ENCODE peak calls at places on chromosomes 7 and 10, in five cellular contexts. R is A172, F is fibroblast of the conjunctiva, A is Calu3, M is GDM1. E is an unnamed sample.

GRCh38 chr10:84375011-84375410 is 46.6 kb downstream of the CCSER2 start:
- DNase-seq in R (peak), F (peak), A (peak), M (peak), E (peak)

GRCh38 chr10:28713626-28714352 is 36.5 kb downstream of the BAMBI start:
- DNase-seq in R (no peak), F (no peak), A (no peak), M (no peak), E (no peak)

GRCh38 chr7:130394421-130395188 is 14.3 kb downstream of the CPA1 start:
- DNase-seq in R (no peak), F (no peak), A (no peak), M (peak), E (no peak)

GRCh38 chr10:92544296-92544695 is 29.6 kb downstream of the IDE start:
- DNase-seq in R (peak), F (no peak), A (no peak), M (peak), E (no peak)

GRCh38 chr7:101960323-101960722 is 142.9 kb downstream of the CUX1 start:
- DNase-seq in R (no peak), F (no peak), A (no peak), M (no peak), E (no peak)

GRCh38 chr7:115097175-115097671 is 175.3 kb downstream of the MDFIC start:
- DNase-seq in R (peak), F (peak), A (peak), M (no peak), E (peak)

GRCh38 chr7:24737281-24737680 is 20.0 kb downstream of the GSDME start:
- DNase-seq in R (no peak), F (no peak), A (no peak), M (no peak), E (no peak)

GRCh38 chr10:114367041-114367675 is 37.1 kb downstream of the AFAP1L2 start:
- DNase-seq in R (peak), F (no peak), A (no peak), M (no peak), E (peak)

GRCh38 chr7:105990141-105990540 is 27.1 kb downstream of the CDHR3 start:
- DNase-seq in R (no peak), F (no peak), A (no peak), M (no peak), E (no peak)

GRCh38 chr10:1465421-1465902 is 271.9 kb downstream of the ADARB2 start:
- DNase-seq in R (no peak), F (no peak), A (no peak), M (no peak), E (no peak)

GRCh38 chr10:23364378-23364777 is 19.8 kb upstream of the C10orf67 start:
- DNase-seq in R (no peak), F (no peak), A (no peak), M (no peak), E (no peak)

GRCh38 chr7:37323912-37324430 is 124.7 kb downstream of the ELMO1 start:
- DNase-seq in R (no peak), F (no peak), A (no peak), M (no peak), E (no peak)

GRCh38 chr7:76296743-76297740 is 5.4 kb upstream of the HSPB1 start:
- DNase-seq in R (peak), F (peak), A (peak), M (no peak), E (no peak)

GRCh38 chr10:91798736-91799579 is 732 bp downstream of the TNKS2 start:
- DNase-seq in R (peak), F (peak), A (peak), M (no peak), E (peak)

GRCh38 chr7:28102778-28103177 is 77.8 kb downstream of the JAZF1 start:
- DNase-seq in R (peak), F (peak), A (no peak), M (no peak), E (peak)

GRCh38 chr7:99102361-99102760 is 41.5 kb downstream of the SMURF1 start:
- DNase-seq in R (no peak), F (no peak), A (no peak), M (no peak), E (no peak)

GRCh38 chr10:133058267-133059092 is 29.2 kb upstream of the ADGRA1 start:
- DNase-seq in R (no peak), F (no peak), A (no peak), M (peak), E (no peak)

GRCh38 chr10:123746927-123747326 is 80.8 kb downstream of the GPR26 start:
- DNase-seq in R (no peak), F (no peak), A (no peak), M (no peak), E (no peak)

GRCh38 chr10:5076615-5077014 is 17.6 kb upstream of the AKR1C3 start:
- DNase-seq in R (no peak), F (no peak), A (no peak), M (no peak), E (no peak)

GRCh38 chr10:91541481-91541880 is 91.4 kb downstream of the PPP1R3C start:
- DNase-seq in R (no peak), F (no peak), A (no peak), M (no peak), E (no peak)

GRCh38 chr10:113476673-113477072 is 76.2 kb upstream of the HABP2 start:
- DNase-seq in R (no peak), F (no peak), A (no peak), M (no peak), E (no peak)

GRCh38 chr7:42843209-42843800 is 68.6 kb downstream of the C7orf25 start:
- DNase-seq in R (peak), F (peak), A (peak), M (no peak), E (no peak)

GRCh38 chr7:22945584-22945983 is 68.3 kb downstream of the HYCC1 start:
- DNase-seq in R (no peak), F (peak), A (no peak), M (no peak), E (no peak)

GRCh38 chr10:14822879-14823755 is 14.7 kb downstream of the CDNF start:
- DNase-seq in R (peak), F (peak), A (peak), M (peak), E (peak)

GRCh38 chr10:133124357-133125211 is 35.4 kb upstream of the KNDC1 start:
- DNase-seq in R (no peak), F (no peak), A (peak), M (no peak), E (peak)

GRCh38 chr7:98254951-98255610 is 3.0 kb upstream of the TECPR1 start:
- DNase-seq in R (no peak), F (no peak), A (no peak), M (no peak), E (no peak)

GRCh38 chr7:83413831-83414230 is 235.1 kb downstream of the SEMA3E start:
- DNase-seq in R (no peak), F (no peak), A (no peak), M (no peak), E (no peak)

GRCh38 chr7:17625038-17625437 is 315.3 kb downstream of the SNX13 start:
- DNase-seq in R (peak), F (peak), A (no peak), M (no peak), E (peak)

GRCh38 chr7:149818536-149818840 is 19.7 kb upstream of the ZNF862 start:
- DNase-seq in R (no peak), F (no peak), A (no peak), M (no peak), E (no peak)

GRCh38 chr7:127650842-127651555 is 995 bp upstream of the SND1 start:
- DNase-seq in R (no peak), F (no peak), A (no peak), M (no peak), E (no peak)

GRCh38 chr7:47962262-47962661 is 14.0 kb upstream of the PKD1L1 start:
- DNase-seq in R (peak), F (no peak), A (no peak), M (no peak), E (no peak)

GRCh38 chr10:69801094-69801433 is 642 bp upstream of the COL13A1 start:
- DNase-seq in R (peak), F (no peak), A (peak), M (no peak), E (peak)

GRCh38 chr10:15369642-15370211 is 1.4 kb downstream of the FAM171A1 start:
- DNase-seq in R (no peak), F (no peak), A (no peak), M (no peak), E (peak)